ENCODE peak calls at places on chromosome 14, in five cellular contexts. One of them, this sample, is unnamed.

GRCh38 chr14:32933943-32934890 is 4.5 kb upstream of the NPAS3 start:
- DNase-seq in CD4-positive, alpha-beta memory T cell: no peak
- DNase-seq in neuronal stem cell: peak
- DNase-seq in thoracic aorta: no peak
- DNase-seq in kidney: peak
- DNase-seq in this sample: peak

GRCh38 chr14:94805726-94806288 is 35.9 kb upstream of the GSC start:
- DNase-seq in CD4-positive, alpha-beta memory T cell: no peak
- DNase-seq in neuronal stem cell: no peak
- DNase-seq in thoracic aorta: no peak
- DNase-seq in kidney: no peak
- DNase-seq in this sample: no peak

GRCh38 chr14:100610511-100611217 is 23.4 kb upstream of the BEGAIN start:
- DNase-seq in CD4-positive, alpha-beta memory T cell: no peak
- DNase-seq in neuronal stem cell: no peak
- DNase-seq in thoracic aorta: no peak
- DNase-seq in kidney: no peak
- DNase-seq in this sample: no peak

GRCh38 chr14:34199585-34199984 is 248.7 kb upstream of the EGLN3 start:
- DNase-seq in CD4-positive, alpha-beta memory T cell: no peak
- DNase-seq in neuronal stem cell: no peak
- DNase-seq in thoracic aorta: no peak
- DNase-seq in kidney: no peak
- DNase-seq in this sample: no peak

GRCh38 chr14:89440997-89441909 is 24.2 kb upstream of the FOXN3 start:
- DNase-seq in CD4-positive, alpha-beta memory T cell: no peak
- DNase-seq in neuronal stem cell: no peak
- DNase-seq in thoracic aorta: no peak
- DNase-seq in kidney: no peak
- DNase-seq in this sample: no peak

GRCh38 chr14:56742391-56742790 is 67.9 kb downstream of the OTX2 start:
- DNase-seq in CD4-positive, alpha-beta memory T cell: no peak
- DNase-seq in neuronal stem cell: no peak
- DNase-seq in thoracic aorta: no peak
- DNase-seq in kidney: no peak
- DNase-seq in this sample: no peak

GRCh38 chr14:95445676-95446075 is 70.8 kb downstream of the SYNE3 start:
- DNase-seq in CD4-positive, alpha-beta memory T cell: no peak
- DNase-seq in neuronal stem cell: no peak
- DNase-seq in thoracic aorta: no peak
- DNase-seq in kidney: no peak
- DNase-seq in this sample: no peak

GRCh38 chr14:95226801-95227200 is 69.5 kb upstream of the DICER1 start:
- DNase-seq in CD4-positive, alpha-beta memory T cell: no peak
- DNase-seq in neuronal stem cell: no peak
- DNase-seq in thoracic aorta: no peak
- DNase-seq in kidney: peak
- DNase-seq in this sample: no peak

GRCh38 chr14:56813143-56813551 is 2.9 kb upstream of the OTX2 start:
- DNase-seq in CD4-positive, alpha-beta memory T cell: no peak
- DNase-seq in neuronal stem cell: no peak
- DNase-seq in thoracic aorta: no peak
- DNase-seq in kidney: no peak
- DNase-seq in this sample: no peak

GRCh38 chr14:99508896-99509629 is 27.9 kb downstream of the CCNK start:
- DNase-seq in CD4-positive, alpha-beta memory T cell: no peak
- DNase-seq in neuronal stem cell: no peak
- DNase-seq in thoracic aorta: no peak
- DNase-seq in kidney: peak
- DNase-seq in this sample: no peak

GRCh38 chr14:81464253-81465001 is 64.3 kb upstream of the STON2 start:
- DNase-seq in CD4-positive, alpha-beta memory T cell: peak
- DNase-seq in neuronal stem cell: peak
- DNase-seq in thoracic aorta: no peak
- DNase-seq in kidney: no peak
- DNase-seq in this sample: no peak

GRCh38 chr14:74737753-74738325 is 24.9 kb downstream of the FCF1 start:
- DNase-seq in CD4-positive, alpha-beta memory T cell: no peak
- DNase-seq in neuronal stem cell: no peak
- DNase-seq in thoracic aorta: no peak
- DNase-seq in kidney: no peak
- DNase-seq in this sample: no peak

GRCh38 chr14:105944632-105945610 is 418.5 kb downstream of the TMEM121 start:
- DNase-seq in CD4-positive, alpha-beta memory T cell: peak
- DNase-seq in neuronal stem cell: no peak
- DNase-seq in thoracic aorta: no peak
- DNase-seq in kidney: peak
- DNase-seq in this sample: peak

GRCh38 chr14:98622208-98623051 is 649.6 kb downstream of the BCL11B start:
- DNase-seq in CD4-positive, alpha-beta memory T cell: no peak
- DNase-seq in neuronal stem cell: no peak
- DNase-seq in thoracic aorta: no peak
- DNase-seq in kidney: no peak
- DNase-seq in this sample: no peak

GRCh38 chr14:94122438-94122837 is 7.0 kb downstream of the IFI27L2 start:
- DNase-seq in CD4-positive, alpha-beta memory T cell: no peak
- DNase-seq in neuronal stem cell: no peak
- DNase-seq in thoracic aorta: no peak
- DNase-seq in kidney: no peak
- DNase-seq in this sample: no peak

GRCh38 chr14:29320261-29320660 is 553.7 kb downstream of the FOXG1 start:
- DNase-seq in CD4-positive, alpha-beta memory T cell: no peak
- DNase-seq in neuronal stem cell: no peak
- DNase-seq in thoracic aorta: no peak
- DNase-seq in kidney: no peak
- DNase-seq in this sample: no peak

GRCh38 chr14:29637406-29637805 is 290.2 kb downstream of the PRKD1 start:
- DNase-seq in CD4-positive, alpha-beta memory T cell: no peak
- DNase-seq in neuronal stem cell: no peak
- DNase-seq in thoracic aorta: no peak
- DNase-seq in kidney: no peak
- DNase-seq in this sample: peak

GRCh38 chr14:104787736-104788532 is 7.6 kb downstream of the AKT1 start:
- DNase-seq in CD4-positive, alpha-beta memory T cell: peak
- DNase-seq in neuronal stem cell: no peak
- DNase-seq in thoracic aorta: no peak
- DNase-seq in kidney: no peak
- DNase-seq in this sample: peak

GRCh38 chr14:99586054-99586760 is 17.8 kb downstream of the CCDC85C start:
- DNase-seq in CD4-positive, alpha-beta memory T cell: no peak
- DNase-seq in neuronal stem cell: no peak
- DNase-seq in thoracic aorta: no peak
- DNase-seq in kidney: no peak
- DNase-seq in this sample: no peak

GRCh38 chr14:75738192-75738591 is 77.1 kb downstream of the TTLL5 start:
- DNase-seq in CD4-positive, alpha-beta memory T cell: no peak
- DNase-seq in neuronal stem cell: no peak
- DNase-seq in thoracic aorta: no peak
- DNase-seq in kidney: no peak
- DNase-seq in this sample: no peak

GRCh38 chr14:101072945-101073597 is 169.5 kb upstream of the RTL1 start:
- DNase-seq in CD4-positive, alpha-beta memory T cell: no peak
- DNase-seq in neuronal stem cell: peak
- DNase-seq in thoracic aorta: peak
- DNase-seq in kidney: peak
- DNase-seq in this sample: no peak

GRCh38 chr14:105315211-105315721 is 718 bp downstream of the PACS2 start:
- DNase-seq in CD4-positive, alpha-beta memory T cell: peak
- DNase-seq in neuronal stem cell: no peak
- DNase-seq in thoracic aorta: no peak
- DNase-seq in kidney: peak
- DNase-seq in this sample: no peak

GRCh38 chr14:30440986-30441385 is 118.0 kb upstream of the G2E3 start:
- DNase-seq in CD4-positive, alpha-beta memory T cell: no peak
- DNase-seq in neuronal stem cell: no peak
- DNase-seq in thoracic aorta: no peak
- DNase-seq in kidney: no peak
- DNase-seq in this sample: no peak

GRCh38 chr14:59332727-59333126 is 132.5 kb downstream of the GPR135 start:
- DNase-seq in CD4-positive, alpha-beta memory T cell: no peak
- DNase-seq in neuronal stem cell: no peak
- DNase-seq in thoracic aorta: no peak
- DNase-seq in kidney: no peak
- DNase-seq in this sample: no peak

GRCh38 chr14:90782892-90783291 is 33.3 kb downstream of the TTC7B start:
- DNase-seq in CD4-positive, alpha-beta memory T cell: no peak
- DNase-seq in neuronal stem cell: no peak
- DNase-seq in thoracic aorta: no peak
- DNase-seq in kidney: no peak
- DNase-seq in this sample: no peak

GRCh38 chr14:65222434-65222833 is 120.1 kb upstream of the MAX start:
- DNase-seq in CD4-positive, alpha-beta memory T cell: peak
- DNase-seq in neuronal stem cell: no peak
- DNase-seq in thoracic aorta: no peak
- DNase-seq in kidney: no peak
- DNase-seq in this sample: no peak

GRCh38 chr14:36820901-36821300 is 159.2 kb downstream of the PAX9 start:
- DNase-seq in CD4-positive, alpha-beta memory T cell: no peak
- DNase-seq in neuronal stem cell: no peak
- DNase-seq in thoracic aorta: no peak
- DNase-seq in kidney: no peak
- DNase-seq in this sample: no peak

GRCh38 chr14:49975286-49975685 is 82.4 kb downstream of the ARF6 start:
- DNase-seq in CD4-positive, alpha-beta memory T cell: no peak
- DNase-seq in neuronal stem cell: no peak
- DNase-seq in thoracic aorta: no peak
- DNase-seq in kidney: no peak
- DNase-seq in this sample: no peak

GRCh38 chr14:21978184-21978998 is 304.8 kb upstream of the OR4E1 start:
- DNase-seq in CD4-positive, alpha-beta memory T cell: peak
- DNase-seq in neuronal stem cell: peak
- DNase-seq in thoracic aorta: no peak
- DNase-seq in kidney: no peak
- DNase-seq in this sample: no peak

GRCh38 chr14:53108292-53108937 is 44.7 kb downstream of the DDHD1 start:
- DNase-seq in CD4-positive, alpha-beta memory T cell: no peak
- DNase-seq in neuronal stem cell: no peak
- DNase-seq in thoracic aorta: no peak
- DNase-seq in kidney: no peak
- DNase-seq in this sample: no peak
- H3K27ac ChIP-seq in CD4-positive, alpha-beta memory T cell: peak
- H3K27ac ChIP-seq in neuronal stem cell: no peak
- H3K27ac ChIP-seq in thoracic aorta: no peak
- H3K27ac ChIP-seq in kidney: no peak
- H3K27ac ChIP-seq in this sample: no peak

GRCh38 chr14:61478971-61479473 is 157.6 kb downstream of the PRKCH start:
- DNase-seq in CD4-positive, alpha-beta memory T cell: no peak
- DNase-seq in neuronal stem cell: no peak
- DNase-seq in thoracic aorta: no peak
- DNase-seq in kidney: no peak
- DNase-seq in this sample: no peak
- H3K27ac ChIP-seq in CD4-positive, alpha-beta memory T cell: peak
- H3K27ac ChIP-seq in neuronal stem cell: no peak
- H3K27ac ChIP-seq in thoracic aorta: peak
- H3K27ac ChIP-seq in kidney: peak
- H3K27ac ChIP-seq in this sample: peak

GRCh38 chr14:103699261-103699661 is 16.0 kb downstream of the XRCC3 start:
- DNase-seq in CD4-positive, alpha-beta memory T cell: no peak
- DNase-seq in neuronal stem cell: no peak
- DNase-seq in thoracic aorta: no peak
- DNase-seq in kidney: peak
- DNase-seq in this sample: peak
- H3K27ac ChIP-seq in CD4-positive, alpha-beta memory T cell: no peak
- H3K27ac ChIP-seq in neuronal stem cell: no peak
- H3K27ac ChIP-seq in thoracic aorta: no peak
- H3K27ac ChIP-seq in kidney: no peak
- H3K27ac ChIP-seq in this sample: no peak

GRCh38 chr14:93086441-93087055 is 29.2 kb downstream of the ITPK1 start:
- DNase-seq in CD4-positive, alpha-beta memory T cell: no peak
- DNase-seq in neuronal stem cell: no peak
- DNase-seq in thoracic aorta: no peak
- DNase-seq in kidney: peak
- DNase-seq in this sample: no peak

GRCh38 chr14:93083898-93084297 is 31.8 kb downstream of the ITPK1 start:
- DNase-seq in CD4-positive, alpha-beta memory T cell: no peak
- DNase-seq in neuronal stem cell: no peak
- DNase-seq in thoracic aorta: no peak
- DNase-seq in kidney: no peak
- DNase-seq in this sample: no peak

GRCh38 chr14:93084402-93084801 is 31.3 kb downstream of the ITPK1 start:
- DNase-seq in CD4-positive, alpha-beta memory T cell: no peak
- DNase-seq in neuronal stem cell: no peak
- DNase-seq in thoracic aorta: no peak
- DNase-seq in kidney: no peak
- DNase-seq in this sample: no peak

GRCh38 chr14:93085916-93086315 is 29.8 kb downstream of the ITPK1 start:
- DNase-seq in CD4-positive, alpha-beta memory T cell: no peak
- DNase-seq in neuronal stem cell: peak
- DNase-seq in thoracic aorta: no peak
- DNase-seq in kidney: no peak
- DNase-seq in this sample: no peak

DNA sequence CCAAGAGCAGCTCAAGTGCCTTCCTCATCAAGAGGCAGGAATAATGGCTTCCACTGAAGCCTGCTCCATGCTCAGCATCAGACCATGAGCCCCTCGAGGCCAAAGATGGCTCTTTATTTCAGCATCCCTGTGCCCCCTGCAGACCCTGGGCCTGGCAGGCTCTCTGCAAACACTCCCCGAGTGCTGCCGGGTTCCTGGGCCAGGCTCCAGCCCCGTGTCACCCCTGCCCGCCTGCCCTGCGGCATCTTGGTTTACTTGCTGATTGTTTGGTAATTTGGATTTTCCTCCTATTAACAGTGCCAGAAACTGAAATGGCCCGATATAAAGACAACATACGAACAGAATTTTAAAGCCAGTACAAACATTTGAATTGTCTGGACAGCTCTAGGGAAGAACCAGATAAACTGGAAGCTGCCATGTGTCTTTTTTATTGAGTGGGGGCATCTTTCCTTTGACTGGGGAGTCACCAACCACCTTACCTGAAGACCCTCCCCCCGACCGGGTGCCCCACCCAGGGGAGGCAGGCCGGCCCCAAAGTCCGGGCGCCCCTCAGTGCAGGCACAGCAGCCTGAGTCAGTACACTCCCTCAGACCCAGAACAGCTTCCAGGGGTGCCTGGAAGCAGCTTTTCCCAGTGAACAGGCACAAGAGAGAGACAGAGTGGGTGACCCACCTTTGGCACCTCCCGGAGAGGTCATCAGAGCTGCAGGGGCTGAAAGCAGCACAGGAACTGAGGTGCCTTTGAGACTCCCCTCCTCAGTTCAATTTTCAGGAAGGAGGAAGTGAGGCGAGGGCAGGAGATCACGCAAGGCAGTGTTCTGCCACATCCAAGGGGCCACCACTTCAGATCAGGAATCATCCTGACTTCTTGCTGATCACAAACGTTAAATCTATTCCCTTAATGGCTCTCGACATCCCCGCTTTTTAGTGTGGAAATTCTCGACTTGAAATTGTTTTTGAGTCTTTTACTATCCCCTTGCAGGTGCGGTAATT is 30.6 kb downstream of the ITPK1 start:
- DNase-seq in CD4-positive, alpha-beta memory T cell: no peak
- DNase-seq in neuronal stem cell: no peak
- DNase-seq in thoracic aorta: no peak
- DNase-seq in kidney: no peak
- DNase-seq in this sample: no peak
- H3K27ac ChIP-seq in CD4-positive, alpha-beta memory T cell: no peak
- H3K27ac ChIP-seq in neuronal stem cell: peak
- H3K27ac ChIP-seq in thoracic aorta: no peak
- H3K27ac ChIP-seq in kidney: no peak
- H3K27ac ChIP-seq in this sample: peak

GRCh38 chr14:52312872-52313492 is 1.1 kb upstream of the PTGER2 start:
- DNase-seq in CD4-positive, alpha-beta memory T cell: no peak
- DNase-seq in neuronal stem cell: no peak
- DNase-seq in thoracic aorta: no peak
- DNase-seq in kidney: no peak
- DNase-seq in this sample: no peak
- H3K27ac ChIP-seq in CD4-positive, alpha-beta memory T cell: peak
- H3K27ac ChIP-seq in neuronal stem cell: no peak
- H3K27ac ChIP-seq in thoracic aorta: no peak
- H3K27ac ChIP-seq in kidney: peak
- H3K27ac ChIP-seq in this sample: no peak

This sample was measured in right cardiac atrium.